ENCODE peak calls at places on chromosomes 13 and 19, in four cellular contexts. U is HL-60; J is CD8-positive, alpha-beta T cell; G is left ventricle myocardium inferior. X is an unnamed sample.
A peak's percentile ranks its signal among the peaks of the same experiment; 100 is the strongest.

GRCh38 chr19:31572671-31573298 is 223.5 kb upstream of the TSHZ3 start:
- DNase-seq in U (no peak), J (no peak), G (no peak), X (no peak)

GRCh38 chr13:101452519-101453485 is at the start of gene ITGBL1:
- DNase-seq in U (no peak), J (no peak), G (peak; percentile 25), X (no peak)

GRCh38 chr13:70107498-70108271 is at the start of gene ATXN8OS:
- DNase-seq in U (no peak), J (no peak), G (no peak), X (no peak)

GRCh38 chr13:80463673-80464352 is 122.9 kb upstream of the SPRY2 start:
- DNase-seq in U (no peak), J (no peak), G (no peak), X (no peak)

GRCh38 chr13:95530178-95530577 is 22.3 kb upstream of the CLDN10 start:
- DNase-seq in U (peak; percentile 41), J (no peak), G (no peak), X (no peak)

GRCh38 chr19:6740589-6741348 is 1.3 kb downstream of the TRIP10 start:
- DNase-seq in U (no peak), J (peak; percentile 26), G (peak; percentile 70), X (no peak)

GRCh38 chr19:2221250-2221831 is 14.8 kb downstream of the PLEKHJ1 start:
- DNase-seq in U (no peak), J (no peak), G (no peak), X (no peak)

GRCh38 chr13:28116736-28117135 is 16.4 kb upstream of the FLT3 start:
- DNase-seq in U (no peak), J (no peak), G (no peak), X (no peak)

GRCh38 chr13:96181886-96182285 is 92.0 kb downstream of the HS6ST3 start:
- DNase-seq in U (no peak), J (no peak), G (no peak), X (no peak)

GRCh38 chr19:48121909-48122371 is 11.3 kb upstream of the PLA2G4C start:
- DNase-seq in U (no peak), J (no peak), G (no peak), X (no peak)

GRCh38 chr13:36518707-36519106 is 86.4 kb downstream of the CCNA1 start:
- DNase-seq in U (no peak), J (no peak), G (no peak), X (no peak)

GRCh38 chr13:109783815-109784589 is 2.4 kb downstream of the IRS2 start:
- DNase-seq in U (no peak), J (peak; percentile 18), G (no peak), X (no peak)

GRCh38 chr13:105513448-105513847 is 1022.0 kb downstream of the EFNB2 start:
- DNase-seq in U (no peak), J (no peak), G (no peak), X (no peak)
- TF ChIP-seq CTCF in U (no peak), J (no peak), G (no peak), X (peak; percentile 12)

GRCh38 chr19:1105873-1106840 is 2.4 kb downstream of the GPX4 start:
- DNase-seq in U (no peak), J (no peak), G (no peak), X (no peak)

GRCh38 chr19:1105217-1105872 is 1.6 kb downstream of the GPX4 start:
- DNase-seq in U (no peak), J (no peak), G (no peak), X (no peak)

GRCh38 chr19:1107655-1108261 is 4.0 kb downstream of the GPX4 start:
- DNase-seq in U (no peak), J (no peak), G (no peak), X (no peak)

GRCh38 chr19:1108291-1109031 is 4.7 kb downstream of the GPX4 start:
- DNase-seq in U (no peak), J (no peak), G (no peak), X (no peak)

GRCh38 chr19:1106841-1107654 is 3.3 kb downstream of the GPX4 start:
- DNase-seq in U (no peak), J (no peak), G (no peak), X (no peak)
- TF ChIP-seq CTCF in U (no peak), J (no peak), G (no peak), X (no peak)

GRCh38 chr13:113731192-113732175 is 27.5 kb upstream of the TMEM255B start:
- DNase-seq in U (no peak), J (no peak), G (no peak), X (no peak)
- TF ChIP-seq CTCF in U (no peak), J (no peak), G (no peak), X (no peak)

GRCh38 chr19:19777692-19778091 is 43.9 kb downstream of the ZNF506 start:
- DNase-seq in U (no peak), J (no peak), G (no peak), X (no peak)
- TF ChIP-seq CTCF in U (no peak), J (no peak), G (no peak), X (no peak)

GRCh38 chr19:55442372-55443044 is 592 bp downstream of the SHISA7 start:
- DNase-seq in U (no peak), J (peak; percentile 19), G (no peak), X (no peak)
- TF ChIP-seq CTCF in U (no peak), J (no peak), G (no peak), X (no peak)

X was measured in D721Med.